ENCODE peak calls at places on chromosome 6, in eight cellular contexts. I, Q, T, M, W, X, D and P are unnamed samples.

GRCh38 chr6:115000736-115001135 is 657.9 kb upstream of the HS3ST5 start:
- DNase-seq in M (no peak), X (no peak), Q (no peak), T (no peak), W (peak), D (no peak), I (no peak), P (no peak)

GRCh38 chr6:157107915-157108651 is 215.2 kb downstream of the TMEM242 start:
- DNase-seq in Q (no peak), X (no peak), I (no peak), M (peak), T (peak), W (no peak), D (no peak), P (no peak)

GRCh38 chr6:41488392-41489129 is 57.6 kb upstream of the FOXP4 start:
- DNase-seq in X (no peak), D (no peak), W (no peak), M (peak), Q (no peak), T (peak), I (no peak), P (no peak)

GRCh38 chr6:154909821-154910220 is 85.3 kb upstream of the TIAM2 start:
- DNase-seq in W (no peak), Q (no peak), M (no peak), D (no peak), I (no peak), X (no peak), T (no peak), P (no peak)

GRCh38 chr6:30915591-30915946 is 1.5 kb downstream of the VARS2 start:
- DNase-seq in T (peak), X (no peak), W (no peak), Q (no peak), M (peak), D (peak), I (no peak), P (peak)

GRCh38 chr6:16585805-16586204 is 175.5 kb downstream of the ATXN1 start:
- DNase-seq in I (no peak), W (no peak), T (no peak), Q (no peak), X (no peak), M (no peak), D (no peak), P (no peak)

GRCh38 chr6:134114918-134115714 is 62.7 kb upstream of the SLC2A12 start:
- DNase-seq in T (no peak), D (no peak), Q (no peak), X (no peak), W (peak), I (no peak), M (no peak), P (no peak)

GRCh38 chr6:45681860-45682488 is 304.2 kb upstream of the SUPT3H start:
- DNase-seq in I (peak), W (no peak), Q (no peak), M (peak), T (no peak), X (no peak), D (no peak), P (no peak)

GRCh38 chr6:43217351-43217750 is 11.9 kb downstream of the DNPH1 start:
- DNase-seq in M (no peak), I (no peak), X (no peak), T (no peak), D (no peak), W (no peak), Q (no peak), P (no peak)

GRCh38 chr6:70215460-70215859 is 87.4 kb downstream of the COL9A1 start:
- DNase-seq in T (no peak), W (no peak), M (no peak), Q (no peak), X (no peak), I (no peak), D (no peak), P (no peak)

GRCh38 chr6:80022803-80023202 is 18.4 kb downstream of the TTK start:
- DNase-seq in D (no peak), T (no peak), I (no peak), M (no peak), X (no peak), Q (no peak), W (no peak), P (no peak)

GRCh38 chr6:80535914-80536565 is 429.6 kb downstream of the BCKDHB start:
- DNase-seq in Q (no peak), X (no peak), I (no peak), D (no peak), T (no peak), W (no peak), M (peak), P (no peak)

GRCh38 chr6:122645256-122645655 is 35.1 kb downstream of the PKIB start:
- DNase-seq in D (no peak), X (no peak), Q (no peak), I (no peak), W (no peak), M (no peak), T (peak), P (no peak)

GRCh38 chr6:30646450-30647038 is 389 bp upstream of the C6orf136 start:
- DNase-seq in D (no peak), W (no peak), I (no peak), M (no peak), X (peak), T (peak), Q (no peak), P (peak)

GRCh38 chr6:154070657-154071056 is 31.6 kb downstream of the OPRM1 start:
- DNase-seq in I (no peak), W (no peak), T (no peak), X (no peak), Q (no peak), M (peak), D (no peak), P (no peak)

GRCh38 chr6:165034271-165034741 is 275.1 kb downstream of the C6orf118 start:
- DNase-seq in T (no peak), I (no peak), X (no peak), M (no peak), Q (no peak), W (no peak), D (no peak), P (no peak)

GRCh38 chr6:45743028-45743615 is 272.5 kb downstream of the CLIC5 start:
- DNase-seq in W (no peak), D (no peak), X (no peak), Q (no peak), M (no peak), T (no peak), I (no peak), P (no peak)

GRCh38 chr6:16883414-16883813 is 122.2 kb upstream of the ATXN1 start:
- DNase-seq in D (no peak), Q (no peak), M (no peak), X (no peak), I (no peak), T (no peak), W (no peak), P (no peak)

GRCh38 chr6:104711371-104711770 is 148.3 kb downstream of the HACE1 start:
- DNase-seq in X (no peak), T (peak), I (no peak), W (no peak), Q (no peak), M (peak), D (no peak), P (no peak)

GRCh38 chr6:84508981-84509380 is 255.4 kb downstream of the TBX18 start:
- DNase-seq in T (no peak), W (no peak), I (no peak), D (no peak), Q (no peak), M (no peak), X (no peak), P (no peak)

GRCh38 chr6:159929819-159930218 is 39.0 kb downstream of the MAS1 start:
- DNase-seq in W (no peak), T (peak), D (peak), M (no peak), Q (peak), I (no peak), X (no peak), P (no peak)